ENCODE peak calls at places on chromosomes 7 and 10, in ten cellular contexts. W is CD8-positive, alpha-beta memory T cell; Y is stomach; X is cardiac muscle cell; O is endothelial cell of umbilical vein; H is heart left ventricle; S is heart right ventricle; C is mesendoderm; T is lung; E is psoas muscle. P is an unnamed sample.

GRCh38 chr7:21972397-21972784 is 26.7 kb upstream of the CDCA7L start:
- DNase-seq in S (no peak), C (peak; percentile 69), X (no peak), Y (no peak), T (no peak), E (no peak), H (no peak), O (no peak), W (no peak), P (no peak)

GRCh38 chr7:98291717-98292116 is 10.2 kb downstream of the BRI3 start:
- DNase-seq in X (no peak), C (no peak), S (no peak), T (no peak), H (no peak), Y (no peak), E (no peak), O (no peak), W (no peak), P (no peak)

GRCh38 chr10:17206210-17206709 is 4.8 kb upstream of the TRDMT1 start:
- DNase-seq in W (no peak), T (no peak), E (no peak), S (no peak), O (peak; percentile 42), H (no peak), Y (no peak), X (peak; percentile 63), C (no peak), P (peak; percentile 77)

GRCh38 chr7:37284805-37285211 is 163.9 kb downstream of the ELMO1 start:
- DNase-seq in S (peak; percentile 54), C (peak; percentile 78), W (peak; percentile 13), H (peak; percentile 68), O (peak; percentile 80), X (peak; percentile 71), T (peak; percentile 53), E (peak; percentile 39), Y (no peak), P (peak; percentile 59)

GRCh38 chr10:78906734-78907385 is 161.9 kb upstream of the ZMIZ1 start:
- DNase-seq in E (no peak), O (no peak), C (no peak), W (no peak), Y (peak; percentile 10), T (no peak), H (no peak), X (no peak), S (no peak), P (no peak)

GRCh38 chr7:131692131-131692960 is 135.9 kb upstream of the PODXL start:
- DNase-seq in O (peak; percentile 54), T (peak; percentile 31), W (no peak), X (peak; percentile 53), H (peak; percentile 72), E (peak; percentile 39), C (peak; percentile 79), S (peak; percentile 35), Y (peak; percentile 41), P (peak; percentile 96)

GRCh38 chr10:112390125-112390703 is 16.3 kb downstream of the ACSL5 start:
- DNase-seq in H (no peak), W (no peak), X (no peak), Y (no peak), E (no peak), O (no peak), S (no peak), T (no peak), C (no peak), P (no peak)

GRCh38 chr7:96321670-96322372 is at the start of gene SLC25A13:
- DNase-seq in C (peak; percentile 94), X (peak; percentile 93), W (peak; percentile 41), O (peak; percentile 81), S (peak; percentile 92), E (peak; percentile 95), H (peak; percentile 97), Y (peak; percentile 94), T (peak; percentile 94), P (peak; percentile 90)

GRCh38 chr7:144473908-144474307 is 70.4 kb upstream of the NOBOX start:
- DNase-seq in H (no peak), X (no peak), Y (no peak), O (no peak), W (no peak), C (no peak), T (no peak), S (no peak), E (no peak), P (no peak)

GRCh38 chr10:44242091-44242490 is 142.8 kb downstream of the CXCL12 start:
- DNase-seq in H (no peak), C (no peak), T (no peak), E (no peak), W (no peak), Y (no peak), O (no peak), S (no peak), X (no peak), P (no peak)

GRCh38 chr7:116153050-116153449 is 57.3 kb upstream of the TES start:
- DNase-seq in H (no peak), E (no peak), T (no peak), S (no peak), Y (no peak), C (no peak), X (no peak), O (no peak), W (no peak), P (no peak)

GRCh38 chr7:7385421-7385820 is 150.3 kb downstream of the COL28A1 start:
- DNase-seq in O (no peak), Y (no peak), E (no peak), C (no peak), T (no peak), W (no peak), X (no peak), S (no peak), H (no peak), P (no peak)

DNA sequence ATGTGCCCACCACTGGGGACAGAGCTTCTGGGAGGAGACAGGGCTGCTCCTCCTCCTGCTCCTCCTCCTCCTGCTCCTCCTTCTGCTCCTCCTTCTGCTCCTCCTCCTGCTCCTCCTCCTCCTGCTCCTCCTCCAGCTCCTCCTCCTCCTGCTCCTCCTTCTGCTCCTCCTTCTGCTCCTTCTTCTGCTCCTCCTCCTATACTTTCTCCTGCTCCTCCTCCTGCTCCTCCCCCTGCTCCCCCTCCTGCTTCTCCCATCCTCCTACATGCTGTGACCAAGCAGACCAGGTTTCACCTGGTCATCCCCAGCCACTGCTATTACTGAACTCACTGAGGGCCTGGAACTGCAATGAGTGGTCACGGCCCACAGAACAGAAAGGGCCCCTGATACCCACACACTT is 154.0 kb upstream of the PPP2R2D start:
- DNase-seq in C (peak; percentile 66), E (no peak), X (no peak), W (no peak), Y (no peak), S (no peak), T (no peak), O (no peak), H (no peak), P (no peak)
- H3K27me3 ChIP-seq in C (no peaks in the 10 kb centered on the region), E (peaks cover 40% of the 10 kb centered on the region), X (no peaks in the 10 kb centered on the region), W (no peaks in the 10 kb centered on the region), Y (peaks cover 26% of the 10 kb centered on the region), S (no peaks in the 10 kb centered on the region), T (no peaks in the 10 kb centered on the region), O (no peaks in the 10 kb centered on the region), H (no peaks in the 10 kb centered on the region), P (no peaks in the 10 kb centered on the region)

DNA sequence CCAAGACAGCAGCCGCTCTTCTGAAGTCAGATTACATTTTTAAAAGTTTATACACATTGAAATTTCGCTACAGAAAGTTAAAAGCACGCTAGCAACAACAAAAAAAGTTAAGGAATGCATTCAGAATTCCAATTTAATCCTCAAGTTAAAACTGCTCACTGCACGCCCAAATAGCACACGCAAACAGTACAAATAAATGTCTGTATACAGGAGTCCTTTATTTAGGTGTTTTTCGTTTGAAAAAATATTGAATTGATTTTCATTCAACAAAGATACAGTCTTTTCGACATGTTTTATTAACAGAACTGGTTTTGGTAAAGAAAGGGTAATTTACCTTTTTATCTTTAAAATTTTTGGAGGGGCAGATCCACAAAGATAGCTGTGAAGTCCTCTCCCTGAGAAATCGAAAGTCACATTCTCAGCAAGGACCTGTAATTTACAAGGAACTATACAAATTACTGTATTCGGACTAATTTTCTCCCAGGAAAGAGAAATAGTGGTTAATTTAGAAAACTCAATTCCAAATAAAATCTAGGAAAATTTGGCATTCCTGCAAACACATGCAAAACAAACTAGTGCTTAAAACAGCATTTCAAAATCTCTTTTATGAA is 4.4 kb upstream of the NKX2-3 start:
- DNase-seq in E (no peak), X (no peak), S (no peak), Y (no peak), C (no peak), W (no peak), T (no peak), O (no peak), H (no peak), P (no peak)
- H3K4me3 ChIP-seq in E (no peak overlapping the region), X (no peak overlapping the region), S (no peak overlapping the region), Y (no peak overlapping the region), C (no peak overlapping the region), W (no peak overlapping the region), T (no peak overlapping the region), O (no peak overlapping the region), H (no peak overlapping the region), P (no peak overlapping the region)

DNA sequence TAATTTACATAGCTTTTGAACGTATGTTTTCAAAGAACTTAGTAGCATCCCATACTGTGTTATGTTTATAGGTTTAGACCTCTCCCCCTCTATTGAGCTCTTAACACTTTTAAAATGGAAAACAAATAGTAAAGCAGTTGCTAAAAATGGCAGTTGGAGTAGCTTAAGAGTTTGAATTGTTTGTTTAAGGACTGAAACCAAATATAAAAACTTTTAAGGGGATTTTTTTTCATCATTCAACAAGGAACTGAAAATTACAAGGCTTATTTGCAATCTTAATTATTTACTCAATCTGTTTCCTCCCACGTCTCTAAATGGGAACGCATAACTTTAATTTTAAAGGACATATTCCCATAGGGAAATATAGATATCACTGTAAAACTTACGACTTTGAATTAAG is 1.5 kb upstream of the SPAG6 start:
- DNase-seq in C (no peak), E (no peak), T (no peak), Y (no peak), H (no peak), W (no peak), X (no peak), S (no peak), O (no peak), P (no peak)
- H3K27me3 ChIP-seq in C (peaks cover 38% of the 10 kb centered on the region), E (peaks cover 73% of the 10 kb centered on the region), T (peaks cover 8% of the 10 kb centered on the region), Y (peaks cover 63% of the 10 kb centered on the region), H (peaks cover 84% of the 10 kb centered on the region), W (peaks cover 70% of the 10 kb centered on the region), X (peaks cover 93% of the 10 kb centered on the region), S (peaks cover 10% of the 10 kb centered on the region), O (peaks cover 88% of the 10 kb centered on the region), P (no peaks in the 10 kb centered on the region)

GRCh38 chr10:21482821-21483220 is 42.7 kb downstream of the SKIDA1 start:
- DNase-seq in T (no peak), S (no peak), H (no peak), E (no peak), X (no peak), Y (no peak), C (no peak), W (no peak), O (no peak), P (no peak)

GRCh38 chr10:21479553-21480315 is 45.7 kb downstream of the SKIDA1 start:
- DNase-seq in Y (no peak), W (no peak), X (peak; percentile 10), C (no peak), S (no peak), T (no peak), H (no peak), E (no peak), O (no peak), P (no peak)

DNA sequence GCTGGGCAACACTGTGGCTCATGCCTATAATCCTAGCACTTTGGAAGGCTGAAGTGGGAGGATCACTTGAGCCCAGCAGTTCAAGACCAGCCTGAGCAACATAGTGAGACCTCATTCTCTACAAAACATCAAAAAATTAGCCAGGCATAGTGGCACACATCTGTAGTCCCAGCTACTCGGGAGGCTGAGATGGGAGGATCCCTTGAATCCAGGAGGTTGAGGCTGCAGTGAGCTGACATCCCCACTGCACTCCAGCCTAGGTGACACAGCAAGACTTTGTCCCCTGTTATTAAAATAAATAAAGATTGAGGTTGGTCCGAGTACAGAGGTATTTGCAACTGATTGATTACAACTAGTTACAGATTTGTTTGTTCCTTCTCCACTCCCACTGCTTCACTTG is 44.1 kb downstream of the SKIDA1 start:
- DNase-seq in E (no peak), H (no peak), O (no peak), T (no peak), W (no peak), Y (no peak), C (no peak), S (no peak), X (no peak), P (no peak)
- H3K4me3 ChIP-seq in E (no peak overlapping the region), H (no peak overlapping the region), O (no peak overlapping the region), T (no peak overlapping the region), W (no peak overlapping the region), Y (no peak overlapping the region), C (no peak overlapping the region), S (no peak overlapping the region), X (no peak overlapping the region), P (no peak overlapping the region)

P was measured in SJCRH30.